ENCODE peak calls at places on chromosomes 1 and 21, in seven cellular contexts. E is mesenchymal stem cell, M is adipocyte, V is psoas muscle, K is HFF-Myc, S is A549, X is astrocyte of the cerebellum. O is an unnamed sample.

GRCh38 chr1:68165665-68166064 is 66.7 kb downstream of the WLS start:
- DNase-seq in M (no peak), E (no peak), X (no peak), S (no peak), K (no peak), V (no peak), O (no peak)

GRCh38 chr21:17537299-17537698 is 24.5 kb downstream of the CXADR start:
- DNase-seq in S (peak; percentile 31), K (no peak), E (peak; percentile 35), V (no peak), X (no peak), M (peak; percentile 23), O (peak; percentile 6)

GRCh38 chr21:31156662-31157061 is 118.4 kb upstream of the KRTAP19-8 start:
- DNase-seq in E (peak; percentile 26), M (no peak), K (no peak), X (no peak), S (peak; percentile 1), V (no peak), O (no peak)

GRCh38 chr1:231420959-231421615 is 1.0 kb downstream of the EGLN1 start:
- DNase-seq in K (no peak), M (peak; percentile 59), V (peak; percentile 84), E (peak; percentile 75), S (peak; percentile 52), X (no peak), O (peak; percentile 67)

GRCh38 chr1:152997911-152998310 is 3.6 kb upstream of the SPRR3 start:
- DNase-seq in K (no peak), V (no peak), M (no peak), X (no peak), S (no peak), E (no peak), O (no peak)

GRCh38 chr1:99731384-99731783 is 35.1 kb downstream of the FRRS1 start:
- DNase-seq in E (no peak), V (no peak), X (no peak), S (no peak), M (peak; percentile 57), K (no peak), O (peak; percentile 40)

GRCh38 chr1:205319081-205320018 is 2.2 kb downstream of the NUAK2 start:
- DNase-seq in K (peak; percentile 26), S (peak; percentile 80), M (peak; percentile 87), E (peak; percentile 85), V (peak; percentile 72), X (peak; percentile 56), O (peak; percentile 79)

GRCh38 chr1:52814465-52814864 is 28.1 kb upstream of the ZYG11A start:
- DNase-seq in M (no peak), K (no peak), X (no peak), E (no peak), V (no peak), S (peak; percentile 14), O (peak; percentile 34)

GRCh38 chr1:85465099-85465790 is at the start of gene DDAH1:
- DNase-seq in M (peak; percentile 89), S (peak; percentile 55), V (peak; percentile 69), X (peak; percentile 23), K (no peak), E (peak; percentile 73), O (peak; percentile 90)

GRCh38 chr1:53326598-53327182 is 1.2 kb downstream of the LRP8 start:
- DNase-seq in E (peak; percentile 53), X (no peak), K (no peak), S (no peak), M (no peak), V (peak; percentile 56), O (peak; percentile 63)

GRCh38 chr1:49448200-49448599 is 575.6 kb downstream of the AGBL4 start:
- DNase-seq in E (no peak), K (no peak), M (no peak), X (no peak), V (no peak), S (no peak), O (no peak)

GRCh38 chr1:178513278-178513983 is 522 bp downstream of the TEX35 start:
- DNase-seq in S (no peak), V (no peak), X (no peak), E (no peak), M (peak; percentile 31), K (no peak), O (peak; percentile 30)

GRCh38 chr1:157045251-157046218 is at the start of gene ARHGEF11:
- DNase-seq in M (peak; percentile 98), V (peak; percentile 96), S (peak; percentile 88), X (peak; percentile 67), K (peak; percentile 38), E (peak; percentile 92), O (peak; percentile 91)
- H3K4me3 ChIP-seq in M (peak within 1 kb of the TSS; percentile 91), V (peak within 1 kb of the TSS; percentile 78), S (peak within 1 kb of the TSS; percentile 57), X (peak within 1 kb of the TSS; percentile 58), K (peak within 1 kb of the TSS; percentile 64), E (peak within 1 kb of the TSS; percentile 96), O (peak within 1 kb of the TSS; percentile 74)

GRCh38 chr1:102239247-102239646 is 242.5 kb upstream of the OLFM3 start:
- DNase-seq in E (no peak), X (no peak), V (no peak), S (no peak), K (no peak), M (no peak), O (no peak)

DNA sequence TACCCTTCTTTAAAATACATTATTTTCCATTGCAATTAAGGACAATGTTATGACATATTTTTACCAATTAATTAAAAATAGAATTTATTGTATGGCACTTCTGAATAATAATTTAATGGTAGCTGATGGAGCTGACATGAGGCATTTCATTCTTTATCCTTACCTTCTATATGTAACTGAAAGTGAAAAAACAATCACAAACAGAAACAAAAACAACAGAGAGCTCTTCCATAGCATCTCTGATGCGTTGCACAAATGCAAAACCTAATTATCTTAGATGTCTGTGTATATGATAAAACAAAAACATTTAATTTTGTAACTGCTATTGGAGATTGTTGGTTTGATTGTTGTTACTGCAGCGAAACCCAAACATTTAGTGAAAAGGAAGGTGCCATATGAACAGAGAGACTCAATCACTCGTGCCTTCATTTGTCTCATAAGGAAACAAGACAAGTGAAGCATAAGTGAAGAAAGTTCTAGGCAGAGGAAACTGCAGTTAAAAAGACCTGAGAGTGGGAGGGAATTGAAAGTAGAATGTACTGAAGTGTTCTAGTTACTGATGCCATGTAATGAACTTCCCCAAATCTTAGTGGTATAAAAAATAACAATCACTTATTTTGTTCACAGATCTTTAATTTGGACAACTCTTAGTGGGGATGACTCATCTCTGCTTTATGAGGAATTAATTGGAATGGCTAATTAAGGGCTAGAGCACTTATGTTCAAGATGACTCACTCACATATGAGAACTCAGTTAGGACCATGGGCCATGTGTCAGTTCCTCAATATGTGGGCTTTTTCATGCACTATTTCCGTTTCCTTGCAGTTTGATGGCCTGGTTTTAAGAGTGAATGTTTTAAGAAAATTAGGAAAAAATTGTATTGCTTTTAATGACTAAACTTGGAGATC is 245.0 kb upstream of the OLFM3 start:
- DNase-seq in V (no peak), S (no peak), M (no peak), K (no peak), E (peak; percentile 3), X (no peak), O (no peak)
- H3K4me3 ChIP-seq in V (no peak overlapping the region), S (no peak overlapping the region), M (no peak overlapping the region), K (no peak overlapping the region), E (no peak overlapping the region), X (no peak overlapping the region), O (no peak overlapping the region)

DNA sequence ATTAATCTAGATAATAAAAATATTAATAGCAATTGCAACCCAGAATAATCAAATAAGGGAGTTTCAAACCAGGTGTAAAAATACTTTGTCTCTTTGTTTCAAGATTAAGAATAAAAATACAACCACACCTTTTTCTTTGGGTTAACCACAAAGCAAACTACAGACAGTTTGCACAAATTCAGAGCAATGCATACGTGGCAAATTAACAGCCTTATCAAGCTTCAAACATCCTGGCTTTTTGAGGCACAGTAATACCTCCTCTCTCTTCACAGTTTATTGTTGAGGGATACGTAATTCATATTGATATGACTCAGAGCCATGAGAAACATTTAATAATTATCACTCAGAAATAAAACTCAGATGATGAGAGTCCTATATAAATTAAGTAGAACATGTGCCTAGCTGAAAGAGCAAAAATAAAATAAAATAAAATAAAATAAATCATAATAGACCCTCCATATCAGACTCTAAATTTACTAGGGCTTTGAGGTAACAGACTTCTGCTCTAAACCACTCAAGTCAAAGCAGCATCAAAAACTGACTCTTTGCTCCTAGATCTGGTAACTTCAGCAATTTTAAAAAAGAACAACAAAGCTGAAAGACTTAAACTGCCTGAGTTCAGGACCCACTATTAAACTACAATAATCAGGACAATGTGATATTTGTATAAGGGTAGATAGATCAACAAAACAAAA is 11.4 kb downstream of the EDEM3 start:
- DNase-seq in E (no peak), M (no peak), X (no peak), S (no peak), K (no peak), V (no peak), O (no peak)
- H3K4me3 ChIP-seq in E (no peak overlapping the region), M (no peak overlapping the region), X (no peak overlapping the region), S (no peak overlapping the region), K (no peak overlapping the region), V (no peak overlapping the region), O (no peak overlapping the region)

DNA sequence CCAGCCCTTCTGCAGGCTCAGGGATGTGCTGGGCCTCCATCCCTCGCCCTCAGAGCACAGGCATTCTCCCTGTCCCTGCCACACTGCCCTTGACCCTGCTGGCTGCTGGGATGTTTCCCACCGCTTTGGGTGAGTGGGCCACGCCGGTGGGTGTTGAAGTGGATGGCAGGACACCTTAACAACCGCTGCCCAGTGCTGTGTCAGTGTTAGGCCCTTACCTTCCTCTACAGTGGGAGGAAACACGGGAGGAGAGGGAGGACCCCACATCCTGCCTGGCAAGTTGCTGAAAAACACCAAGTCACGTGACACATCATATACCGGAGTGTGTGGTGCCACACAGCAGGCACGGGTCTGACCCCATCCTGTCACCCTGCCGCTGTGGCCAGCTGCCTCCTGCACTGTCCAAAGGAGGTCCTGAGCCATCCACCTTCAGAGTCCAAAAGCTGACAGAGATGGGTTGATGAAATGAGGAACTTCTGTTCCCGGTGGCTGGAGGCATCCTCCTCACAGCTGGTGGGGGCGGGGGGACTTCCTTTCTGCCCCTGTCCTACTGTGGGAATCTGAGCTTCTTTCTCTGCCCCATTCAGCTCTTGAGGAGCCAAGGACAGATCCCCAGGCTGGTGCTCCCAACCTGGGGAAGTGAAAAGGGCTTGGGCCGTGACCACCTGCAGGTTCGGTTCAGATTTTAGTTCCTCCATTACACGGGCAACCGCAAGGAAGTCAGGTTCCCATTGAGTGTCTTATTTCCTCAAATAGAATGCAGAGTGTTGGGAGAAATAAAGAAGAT is 3.2 kb upstream of the THEMIS2 start:
- DNase-seq in K (no peak), X (no peak), V (peak; percentile 52), S (no peak), M (no peak), E (no peak), O (no peak)
- H3K4me3 ChIP-seq in K (no peak overlapping the region), X (no peak overlapping the region), V (no peak overlapping the region), S (no peak overlapping the region), M (no peak overlapping the region), E (no peak overlapping the region), O (no peak overlapping the region)

DNA sequence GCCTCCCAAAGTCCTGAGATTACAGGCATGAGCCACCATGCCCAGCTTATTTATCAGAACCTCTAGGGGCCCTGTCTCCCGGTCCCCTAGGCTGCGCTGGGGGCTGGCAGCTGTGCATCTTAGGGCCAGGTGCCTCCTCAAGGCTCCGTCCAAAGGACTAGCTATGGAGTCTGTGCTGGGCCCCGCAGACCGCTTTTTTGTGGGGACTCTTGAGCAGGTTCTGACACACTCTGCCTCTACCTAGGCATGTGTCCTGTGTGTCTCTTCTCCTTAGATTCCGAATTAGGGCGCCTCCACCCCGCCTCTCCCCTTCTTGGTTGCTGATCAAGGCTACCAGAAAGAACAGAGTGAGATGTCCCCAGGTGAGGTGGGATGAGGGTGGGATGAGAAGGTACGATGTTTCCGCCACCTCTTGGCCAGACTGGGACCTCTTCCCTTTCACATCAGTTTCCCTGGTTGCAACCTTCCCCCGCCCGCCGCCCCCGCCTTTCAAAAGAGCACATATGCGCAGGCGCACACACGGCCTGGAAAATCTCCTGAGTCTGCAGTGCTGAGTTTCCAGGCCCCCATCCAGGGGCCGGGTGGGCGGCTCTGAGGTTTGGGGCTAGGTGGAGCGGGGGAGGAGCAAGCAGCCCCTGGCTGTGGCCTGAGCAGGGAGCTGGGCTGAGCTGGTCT is 5.0 kb upstream of the PTPN7 start:
- DNase-seq in K (no peak), M (no peak), S (no peak), V (no peak), X (no peak), E (no peak), O (no peak)
- H3K4me3 ChIP-seq in K (no peak overlapping the region), M (no peak overlapping the region), S (no peak overlapping the region), V (no peak overlapping the region), X (no peak overlapping the region), E (no peak overlapping the region), O (no peak overlapping the region)

O was measured in foreskin fibroblast.